ENCODE peak calls at places on chromosomes 3 and 15, in six cellular contexts. One of them, this sample, is unnamed.

GRCh38 chr3:120192159-120192558 is 92.9 kb downstream of the GPR156 start:
- DNase-seq in colonic mucosa: no peak
- DNase-seq in kidney epithelial cell: no peak
- DNase-seq in skeletal muscle cell: no peak
- DNase-seq in Peyer's patch: no peak
- DNase-seq in tibial artery: no peak
- DNase-seq in this sample: no peak

GRCh38 chr15:62506217-62506805 is 341.2 kb upstream of the C2CD4B start:
- DNase-seq in colonic mucosa: no peak
- DNase-seq in kidney epithelial cell: no peak
- DNase-seq in skeletal muscle cell: no peak
- DNase-seq in Peyer's patch: no peak
- DNase-seq in tibial artery: no peak
- DNase-seq in this sample: no peak

GRCh38 chr15:81939604-81940440 is 106.0 kb downstream of the MEX3B start:
- DNase-seq in colonic mucosa: no peak
- DNase-seq in kidney epithelial cell: no peak
- DNase-seq in skeletal muscle cell: no peak
- DNase-seq in Peyer's patch: no peak
- DNase-seq in tibial artery: no peak
- DNase-seq in this sample: no peak

GRCh38 chr3:20406621-20407020 is 220.6 kb upstream of the SGO1 start:
- DNase-seq in colonic mucosa: no peak
- DNase-seq in kidney epithelial cell: peak; percentile 28
- DNase-seq in skeletal muscle cell: peak; percentile 81
- DNase-seq in Peyer's patch: no peak
- DNase-seq in tibial artery: no peak
- DNase-seq in this sample: no peak

GRCh38 chr15:37098468-37099320 is 1.7 kb downstream of the MEIS2 start:
- DNase-seq in colonic mucosa: no peak
- DNase-seq in kidney epithelial cell: no peak
- DNase-seq in skeletal muscle cell: no peak
- DNase-seq in Peyer's patch: no peak
- DNase-seq in tibial artery: peak; percentile 76
- DNase-seq in this sample: peak; percentile 72

GRCh38 chr15:76236350-76236749 is 74.9 kb downstream of the ETFA start:
- DNase-seq in colonic mucosa: no peak
- DNase-seq in kidney epithelial cell: no peak
- DNase-seq in skeletal muscle cell: no peak
- DNase-seq in Peyer's patch: no peak
- DNase-seq in tibial artery: no peak
- DNase-seq in this sample: no peak

GRCh38 chr3:129036234-129037092 is 24.1 kb upstream of the GP9 start:
- DNase-seq in colonic mucosa: no peak
- DNase-seq in kidney epithelial cell: no peak
- DNase-seq in skeletal muscle cell: no peak
- DNase-seq in Peyer's patch: no peak
- DNase-seq in tibial artery: peak; percentile 47
- DNase-seq in this sample: no peak

GRCh38 chr3:124722589-124722988 is 7.7 kb upstream of the UMPS start:
- DNase-seq in colonic mucosa: no peak
- DNase-seq in kidney epithelial cell: no peak
- DNase-seq in skeletal muscle cell: no peak
- DNase-seq in Peyer's patch: no peak
- DNase-seq in tibial artery: no peak
- DNase-seq in this sample: no peak

GRCh38 chr15:49045691-49046112 is 544 bp downstream of the SECISBP2L start:
- DNase-seq in colonic mucosa: peak; percentile 38
- DNase-seq in kidney epithelial cell: peak; percentile 35
- DNase-seq in skeletal muscle cell: no peak
- DNase-seq in Peyer's patch: peak; percentile 57
- DNase-seq in tibial artery: no peak
- DNase-seq in this sample: no peak

GRCh38 chr3:141603473-141604035 is 116.7 kb downstream of the RASA2 start:
- DNase-seq in colonic mucosa: no peak
- DNase-seq in kidney epithelial cell: no peak
- DNase-seq in skeletal muscle cell: no peak
- DNase-seq in Peyer's patch: no peak
- DNase-seq in tibial artery: no peak
- DNase-seq in this sample: no peak

DNA sequence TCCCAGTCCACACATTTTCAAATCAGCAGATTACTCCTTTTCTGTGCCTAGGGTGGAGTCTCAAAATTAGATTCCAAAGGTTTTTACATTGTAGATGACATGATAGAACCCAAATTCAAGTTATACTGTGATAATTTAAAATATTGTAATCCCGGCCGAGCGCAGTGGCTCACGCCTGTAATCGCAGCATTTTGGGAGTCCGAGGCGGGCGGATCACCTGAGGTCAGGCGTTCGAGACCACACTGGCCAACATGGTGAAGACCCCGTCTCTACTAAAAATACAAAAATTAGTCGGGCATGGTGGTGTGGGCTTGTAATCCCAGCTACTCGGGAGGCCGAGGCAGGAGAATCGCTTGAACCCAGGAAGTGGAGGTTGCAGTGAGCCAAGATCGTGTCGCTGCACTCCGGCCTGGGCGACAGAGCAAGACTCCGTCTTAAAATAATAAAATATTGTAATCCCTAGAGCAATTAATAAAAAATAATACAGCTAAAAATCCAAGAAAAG is 1.2 kb upstream of the CYFIP1 start:
- DNase-seq in colonic mucosa: no peak
- DNase-seq in kidney epithelial cell: no peak
- DNase-seq in skeletal muscle cell: no peak
- DNase-seq in Peyer's patch: peak; percentile 40
- DNase-seq in tibial artery: no peak
- DNase-seq in this sample: no peak
- H3K4me3 ChIP-seq in colonic mucosa: peak overlapping the region; percentile 85
- H3K4me3 ChIP-seq in kidney epithelial cell: no peak overlapping the region
- H3K4me3 ChIP-seq in skeletal muscle cell: no peak overlapping the region
- H3K4me3 ChIP-seq in Peyer's patch: no peak overlapping the region
- H3K4me3 ChIP-seq in tibial artery: peak overlapping the region; percentile 82
- H3K4me3 ChIP-seq in this sample: no peak overlapping the region

GRCh38 chr3:9903238-9903624 is 583 bp downstream of the IL17RE start:
- DNase-seq in colonic mucosa: no peak
- DNase-seq in kidney epithelial cell: no peak
- DNase-seq in skeletal muscle cell: no peak
- DNase-seq in Peyer's patch: no peak
- DNase-seq in tibial artery: peak; percentile 67
- DNase-seq in this sample: no peak
- H3K4me3 ChIP-seq in colonic mucosa: peak overlapping the region; percentile 54
- H3K4me3 ChIP-seq in kidney epithelial cell: peak overlapping the region; percentile 7
- H3K4me3 ChIP-seq in skeletal muscle cell: peak overlapping the region; percentile 32
- H3K4me3 ChIP-seq in Peyer's patch: peak overlapping the region; percentile 31
- H3K4me3 ChIP-seq in tibial artery: peak overlapping the region; percentile 65
- H3K4me3 ChIP-seq in this sample: no peak overlapping the region

GRCh38 chr3:149815318-149815717 is 2.3 kb downstream of the RNF13 start:
- DNase-seq in colonic mucosa: no peak
- DNase-seq in kidney epithelial cell: no peak
- DNase-seq in skeletal muscle cell: no peak
- DNase-seq in Peyer's patch: no peak
- DNase-seq in tibial artery: no peak
- DNase-seq in this sample: no peak
- H3K4me3 ChIP-seq in colonic mucosa: no peak overlapping the region
- H3K4me3 ChIP-seq in kidney epithelial cell: no peak overlapping the region
- H3K4me3 ChIP-seq in skeletal muscle cell: no peak overlapping the region
- H3K4me3 ChIP-seq in Peyer's patch: no peak overlapping the region
- H3K4me3 ChIP-seq in tibial artery: peak overlapping the region; percentile 71
- H3K4me3 ChIP-seq in this sample: no peak overlapping the region

GRCh38 chr15:90572893-90573292 is 43.2 kb downstream of the CRTC3 start:
- DNase-seq in colonic mucosa: no peak
- DNase-seq in kidney epithelial cell: no peak
- DNase-seq in skeletal muscle cell: no peak
- DNase-seq in Peyer's patch: no peak
- DNase-seq in tibial artery: no peak
- DNase-seq in this sample: no peak

GRCh38 chr15:90570643-90571042 is 40.9 kb downstream of the CRTC3 start:
- DNase-seq in colonic mucosa: no peak
- DNase-seq in kidney epithelial cell: no peak
- DNase-seq in skeletal muscle cell: no peak
- DNase-seq in Peyer's patch: no peak
- DNase-seq in tibial artery: no peak
- DNase-seq in this sample: no peak

GRCh38 chr15:90565866-90566265 is 36.1 kb downstream of the CRTC3 start:
- DNase-seq in colonic mucosa: no peak
- DNase-seq in kidney epithelial cell: no peak
- DNase-seq in skeletal muscle cell: no peak
- DNase-seq in Peyer's patch: no peak
- DNase-seq in tibial artery: no peak
- DNase-seq in this sample: no peak

GRCh38 chr15:90576711-90577389 is 47.1 kb downstream of the CRTC3 start:
- DNase-seq in colonic mucosa: no peak
- DNase-seq in kidney epithelial cell: no peak
- DNase-seq in skeletal muscle cell: no peak
- DNase-seq in Peyer's patch: no peak
- DNase-seq in tibial artery: no peak
- DNase-seq in this sample: no peak

GRCh38 chr15:90571063-90571541 is 41.4 kb downstream of the CRTC3 start:
- DNase-seq in colonic mucosa: peak; percentile 85
- DNase-seq in kidney epithelial cell: no peak
- DNase-seq in skeletal muscle cell: no peak
- DNase-seq in Peyer's patch: peak; percentile 68
- DNase-seq in tibial artery: peak; percentile 79
- DNase-seq in this sample: no peak
- H3K4me3 ChIP-seq in colonic mucosa: no peak overlapping the region
- H3K4me3 ChIP-seq in kidney epithelial cell: no peak overlapping the region
- H3K4me3 ChIP-seq in skeletal muscle cell: no peak overlapping the region
- H3K4me3 ChIP-seq in Peyer's patch: no peak overlapping the region
- H3K4me3 ChIP-seq in tibial artery: peak overlapping the region; percentile 10
- H3K4me3 ChIP-seq in this sample: no peak overlapping the region

GRCh38 chr3:69541059-69541471 is 155.2 kb upstream of the FRMD4B start:
- DNase-seq in colonic mucosa: no peak
- DNase-seq in kidney epithelial cell: peak; percentile 34
- DNase-seq in skeletal muscle cell: no peak
- DNase-seq in Peyer's patch: no peak
- DNase-seq in tibial artery: no peak
- DNase-seq in this sample: no peak
- H3K4me3 ChIP-seq in colonic mucosa: no peak overlapping the region
- H3K4me3 ChIP-seq in kidney epithelial cell: peak overlapping the region; percentile 58
- H3K4me3 ChIP-seq in skeletal muscle cell: no peak overlapping the region
- H3K4me3 ChIP-seq in Peyer's patch: no peak overlapping the region
- H3K4me3 ChIP-seq in tibial artery: peak overlapping the region; percentile 46
- H3K4me3 ChIP-seq in this sample: no peak overlapping the region

DNA sequence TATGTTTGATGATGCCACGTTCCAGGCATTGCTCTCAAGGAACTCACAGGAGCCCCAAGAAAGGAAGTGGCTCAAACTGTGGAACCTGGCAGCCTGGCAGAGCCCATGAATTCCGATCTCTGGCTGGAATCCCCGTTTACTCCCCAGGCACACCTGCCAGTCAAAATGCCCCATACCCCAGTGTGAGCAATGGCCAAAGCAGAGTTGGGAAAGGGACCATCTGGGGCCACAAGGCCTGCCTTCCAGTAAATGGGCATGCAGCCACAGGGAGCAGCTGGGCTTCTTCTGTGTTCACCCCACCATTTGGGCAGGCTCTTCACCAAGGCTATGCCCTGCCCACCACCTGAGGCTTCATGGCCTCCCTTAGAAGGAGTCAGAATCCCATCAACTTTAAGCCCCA is 257.0 kb upstream of the GOLGA6L4 start:
- DNase-seq in colonic mucosa: no peak
- DNase-seq in kidney epithelial cell: no peak
- DNase-seq in skeletal muscle cell: no peak
- DNase-seq in Peyer's patch: no peak
- DNase-seq in tibial artery: no peak
- DNase-seq in this sample: no peak
- H3K4me3 ChIP-seq in colonic mucosa: no peak overlapping the region
- H3K4me3 ChIP-seq in kidney epithelial cell: no peak overlapping the region
- H3K4me3 ChIP-seq in skeletal muscle cell: no peak overlapping the region
- H3K4me3 ChIP-seq in Peyer's patch: no peak overlapping the region
- H3K4me3 ChIP-seq in tibial artery: no peak overlapping the region
- H3K4me3 ChIP-seq in this sample: no peak overlapping the region

DNA sequence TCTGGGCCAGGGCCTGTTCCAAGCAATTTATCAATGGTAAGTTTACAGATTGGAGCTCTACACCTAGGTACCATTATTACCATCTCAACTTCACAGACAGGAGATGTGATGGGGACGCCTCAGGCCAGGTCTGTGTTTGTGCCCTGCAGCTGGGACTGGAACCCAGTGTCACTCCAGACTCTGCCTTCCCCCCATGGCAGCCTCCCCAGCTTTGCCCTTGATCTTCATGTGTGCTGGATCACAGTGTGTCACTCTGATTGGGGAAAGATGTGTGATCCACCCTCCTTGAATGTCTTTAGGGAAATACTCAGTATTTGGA is 59.6 kb downstream of the MGLL start:
- DNase-seq in colonic mucosa: no peak
- DNase-seq in kidney epithelial cell: no peak
- DNase-seq in skeletal muscle cell: no peak
- DNase-seq in Peyer's patch: no peak
- DNase-seq in tibial artery: no peak
- DNase-seq in this sample: no peak
- H3K4me3 ChIP-seq in colonic mucosa: no peak overlapping the region
- H3K4me3 ChIP-seq in kidney epithelial cell: no peak overlapping the region
- H3K4me3 ChIP-seq in skeletal muscle cell: no peak overlapping the region
- H3K4me3 ChIP-seq in Peyer's patch: no peak overlapping the region
- H3K4me3 ChIP-seq in tibial artery: no peak overlapping the region
- H3K4me3 ChIP-seq in this sample: no peak overlapping the region

GRCh38 chr3:52707585-52707984 is 1.7 kb downstream of the SPCS1 start:
- DNase-seq in colonic mucosa: no peak
- DNase-seq in kidney epithelial cell: no peak
- DNase-seq in skeletal muscle cell: no peak
- DNase-seq in Peyer's patch: no peak
- DNase-seq in tibial artery: no peak
- DNase-seq in this sample: no peak
- H3K4me3 ChIP-seq in colonic mucosa: peak overlapping the region; percentile 69
- H3K4me3 ChIP-seq in kidney epithelial cell: no peak overlapping the region
- H3K4me3 ChIP-seq in skeletal muscle cell: no peak overlapping the region
- H3K4me3 ChIP-seq in Peyer's patch: no peak overlapping the region
- H3K4me3 ChIP-seq in tibial artery: peak overlapping the region; percentile 76
- H3K4me3 ChIP-seq in this sample: no peak overlapping the region

GRCh38 chr3:50319872-50320625 is 2.5 kb downstream of the HYAL2 start:
- DNase-seq in colonic mucosa: no peak
- DNase-seq in kidney epithelial cell: no peak
- DNase-seq in skeletal muscle cell: no peak
- DNase-seq in Peyer's patch: no peak
- DNase-seq in tibial artery: no peak
- DNase-seq in this sample: peak; percentile 51

GRCh38 chr3:50319181-50319871 is 3.2 kb downstream of the HYAL2 start:
- DNase-seq in colonic mucosa: no peak
- DNase-seq in kidney epithelial cell: no peak
- DNase-seq in skeletal muscle cell: no peak
- DNase-seq in Peyer's patch: no peak
- DNase-seq in tibial artery: no peak
- DNase-seq in this sample: no peak

GRCh38 chr3:50317303-50317702 is 5.2 kb downstream of the HYAL2 start:
- DNase-seq in colonic mucosa: peak; percentile 69
- DNase-seq in kidney epithelial cell: no peak
- DNase-seq in skeletal muscle cell: no peak
- DNase-seq in Peyer's patch: no peak
- DNase-seq in tibial artery: no peak
- DNase-seq in this sample: no peak

GRCh38 chr3:50318163-50318562 is 4.4 kb downstream of the HYAL2 start:
- DNase-seq in colonic mucosa: no peak
- DNase-seq in kidney epithelial cell: no peak
- DNase-seq in skeletal muscle cell: no peak
- DNase-seq in Peyer's patch: no peak
- DNase-seq in tibial artery: no peak
- DNase-seq in this sample: no peak

GRCh38 chr3:50318615-50319014 is 3.9 kb downstream of the HYAL2 start:
- DNase-seq in colonic mucosa: no peak
- DNase-seq in kidney epithelial cell: no peak
- DNase-seq in skeletal muscle cell: no peak
- DNase-seq in Peyer's patch: no peak
- DNase-seq in tibial artery: no peak
- DNase-seq in this sample: no peak
- H3K4me3 ChIP-seq in colonic mucosa: no peak overlapping the region
- H3K4me3 ChIP-seq in kidney epithelial cell: no peak overlapping the region
- H3K4me3 ChIP-seq in skeletal muscle cell: no peak overlapping the region
- H3K4me3 ChIP-seq in Peyer's patch: no peak overlapping the region
- H3K4me3 ChIP-seq in tibial artery: peak overlapping the region; percentile 17
- H3K4me3 ChIP-seq in this sample: no peak overlapping the region